ENCODE peak calls at places on chromosomes 13 and 19, in four cellular contexts. N, X, O and Q are unnamed samples.

GRCh38 chr19:7917292-7918061 is 2.7 kb upstream of the SNAPC2 start:
- DNase-seq in X (no peak), O (no peak), N (no peak), Q (no peak)

GRCh38 chr19:12603714-12604113 is 6.9 kb downstream of the ZNF490 start:
- DNase-seq in O (no peak), X (no peak), N (no peak), Q (no peak)

GRCh38 chr19:7533281-7533819 is 2.2 kb upstream of the PNPLA6 start:
- DNase-seq in O (no peak), N (no peak), X (no peak), Q (no peak)

GRCh38 chr13:28805193-28805819 is 14.8 kb upstream of the MTUS2 start:
- DNase-seq in X (no peak), N (no peak), O (peak; percentile 48), Q (no peak)

GRCh38 chr13:50580684-50581305 is 262.7 kb downstream of the DLEU7 start:
- DNase-seq in X (no peak), N (no peak), O (no peak), Q (no peak)

GRCh38 chr19:7857727-7858701 is 16.2 kb downstream of the PRR36 start:
- DNase-seq in X (no peak), N (no peak), O (peak; percentile 83), Q (no peak)

GRCh38 chr13:50805805-50806204 is 37.7 kb downstream of the DLEU7 start:
- DNase-seq in X (peak; percentile 5), O (no peak), N (peak; percentile 8), Q (no peak)

GRCh38 chr19:53980553-53981407 is 10.7 kb upstream of the CACNG6 start:
- DNase-seq in N (peak; percentile 86), O (peak; percentile 12), X (peak; percentile 6), Q (peak; percentile 95)

GRCh38 chr19:1361601-1362384 is 21.9 kb upstream of the NDUFS7 start:
- DNase-seq in N (no peak), X (no peak), O (no peak), Q (no peak)

GRCh38 chr13:19089315-19089714 is 92.3 kb downstream of the TUBA3C start:
- DNase-seq in X (peak; percentile 9), N (no peak), O (peak; percentile 41), Q (no peak)

GRCh38 chr19:44643605-44644390 is at the start of gene PVR:
- DNase-seq in N (no peak), X (peak; percentile 50), O (peak; percentile 58), Q (peak; percentile 25)

GRCh38 chr13:50493683-50494082 is 349.8 kb downstream of the DLEU7 start:
- DNase-seq in X (no peak), N (no peak), O (no peak), Q (no peak)

GRCh38 chr13:94362411-94362909 is 117.0 kb downstream of the DCT start:
- DNase-seq in N (peak; percentile 68), X (peak; percentile 46), O (peak; percentile 81), Q (peak; percentile 53)

GRCh38 chr19:991174-991931 is 7.2 kb downstream of the WDR18 start:
- DNase-seq in X (no peak), O (peak; percentile 81), N (peak; percentile 22), Q (no peak)

GRCh38 chr19:58349590-58349989 is 3.7 kb downstream of the A1BG start:
- DNase-seq in N (no peak), O (no peak), X (no peak), Q (no peak)

GRCh38 chr13:91406619-91407018 is 8.2 kb downstream of the GPC5 start:
- DNase-seq in O (peak; percentile 93), N (peak; percentile 45), X (peak; percentile 79), Q (peak; percentile 4)

GRCh38 chr13:109707044-109707794 is 79.2 kb downstream of the IRS2 start:
- DNase-seq in O (peak; percentile 47), X (no peak), N (no peak), Q (no peak)

GRCh38 chr13:91758724-91759123 is 360.3 kb downstream of the GPC5 start:
- DNase-seq in N (no peak), X (no peak), O (no peak), Q (no peak)

GRCh38 chr13:44277459-44277858 is 96.2 kb upstream of the SERP2 start:
- DNase-seq in X (no peak), O (no peak), N (no peak), Q (no peak)

GRCh38 chr19:3707868-3708206 is 347 bp upstream of the TJP3 start:
- DNase-seq in X (no peak), O (no peak), N (no peak), Q (no peak)

GRCh38 chr19:3712663-3713531 is 4.7 kb downstream of the TJP3 start:
- DNase-seq in X (no peak), N (peak; percentile 37), O (no peak), Q (no peak)

GRCh38 chr19:3710265-3710812 is 2.2 kb downstream of the TJP3 start:
- DNase-seq in O (peak; percentile 79), N (peak; percentile 83), X (peak; percentile 90), Q (no peak)

GRCh38 chr19:3708207-3708931 is at the start of gene TJP3:
- DNase-seq in X (peak; percentile 75), O (peak; percentile 45), N (peak; percentile 65), Q (no peak)
- TF ChIP-seq POLR2AphosphoS5 in X (peak; percentile 69), O (no peak), N (no peak), Q (no peak)

GRCh38 chr19:11405846-11406643 is 13.1 kb downstream of the RGL3 start:
- DNase-seq in X (no peak), N (no peak), O (no peak), Q (no peak)
- TF ChIP-seq CTCF in X (no peak), N (no peak), O (no peak), Q (no peak)

GRCh38 chr13:111906816-111907215 is 160.1 kb upstream of the SOX1 start:
- DNase-seq in X (no peak), O (no peak), N (no peak), Q (no peak)
- TF ChIP-seq TCF7L2 in X (no peak), O (no peak), N (no peak), Q (no peak)

GRCh38 chr13:113186061-113186900 is 22.2 kb downstream of the PCID2 start:
- DNase-seq in O (no peak), N (no peak), X (no peak), Q (no peak)

GRCh38 chr13:113187905-113188595 is 20.4 kb downstream of the PCID2 start:
- DNase-seq in O (no peak), X (no peak), N (no peak), Q (no peak)

GRCh38 chr13:113183450-113184129 is 24.9 kb downstream of the PCID2 start:
- DNase-seq in O (no peak), N (no peak), X (peak; percentile 85), Q (no peak)

GRCh38 chr13:113184568-113185440 is 23.7 kb downstream of the PCID2 start:
- DNase-seq in N (no peak), X (no peak), O (no peak), Q (no peak)

DNA sequence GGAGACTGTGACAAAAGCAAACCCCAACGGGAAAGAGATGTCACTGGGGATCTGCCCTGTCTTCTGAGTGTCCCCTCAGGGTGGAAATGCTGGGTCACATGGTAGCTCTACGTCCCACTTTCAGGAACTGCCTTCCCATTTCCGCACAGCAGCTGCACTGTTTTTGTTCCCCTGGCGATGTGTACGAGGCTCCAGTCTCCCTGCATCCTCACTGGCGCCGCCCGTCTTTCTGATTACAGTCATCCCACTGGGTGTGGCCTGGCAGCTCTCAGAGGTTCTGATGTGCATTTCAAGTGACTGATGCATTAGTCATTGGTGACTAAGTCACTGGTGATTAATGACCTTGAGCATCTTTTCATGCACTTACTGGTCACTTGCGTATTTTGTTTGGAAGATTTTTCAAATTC is 21.2 kb downstream of the PCID2 start:
- DNase-seq in X (peak; percentile 83), N (peak; percentile 98), O (peak; percentile 69), Q (peak; percentile 91)
- TF ChIP-seq POLR2AphosphoS5 in X (no peak), N (peak; percentile 56), O (no peak), Q (peak; percentile 50)

GRCh38 chr13:72259528-72259927 is 392.5 kb upstream of the DACH1 start:
- DNase-seq in X (no peak), O (no peak), N (no peak), Q (no peak)

GRCh38 chr13:72253754-72254153 is 386.8 kb upstream of the DACH1 start:
- DNase-seq in X (no peak), O (no peak), N (no peak), Q (no peak)

GRCh38 chr13:72261732-72262131 is 394.7 kb upstream of the DACH1 start:
- DNase-seq in O (no peak), X (no peak), N (no peak), Q (no peak)

GRCh38 chr13:72255908-72256307 is 388.9 kb upstream of the DACH1 start:
- DNase-seq in N (peak; percentile 13), O (no peak), X (peak; percentile 9), Q (no peak)

GRCh38 chr13:72258340-72258981 is 391.5 kb upstream of the DACH1 start:
- DNase-seq in N (no peak), X (no peak), O (no peak), Q (no peak)
- TF ChIP-seq CTCF in N (no peak), X (no peak), O (no peak), Q (no peak)

GRCh38 chr13:30905932-30906383 is at the start of gene MEDAG:
- DNase-seq in X (no peak), N (no peak), O (no peak), Q (no peak)

GRCh38 chr13:30907167-30907761 is 1.2 kb downstream of the MEDAG start:
- DNase-seq in X (peak; percentile 6), N (no peak), O (no peak), Q (no peak)

GRCh38 chr13:30910676-30911075 is 4.6 kb downstream of the MEDAG start:
- DNase-seq in N (no peak), O (no peak), X (no peak), Q (no peak)

GRCh38 chr13:30906411-30906990 is 430 bp downstream of the MEDAG start:
- DNase-seq in X (no peak), O (no peak), N (no peak), Q (no peak)

GRCh38 chr13:30908416-30908980 is 2.4 kb downstream of the MEDAG start:
- DNase-seq in O (no peak), N (no peak), X (no peak), Q (no peak)
- TF ChIP-seq TCF7L2 in O (no peak), N (no peak), X (no peak), Q (no peak)

DNA sequence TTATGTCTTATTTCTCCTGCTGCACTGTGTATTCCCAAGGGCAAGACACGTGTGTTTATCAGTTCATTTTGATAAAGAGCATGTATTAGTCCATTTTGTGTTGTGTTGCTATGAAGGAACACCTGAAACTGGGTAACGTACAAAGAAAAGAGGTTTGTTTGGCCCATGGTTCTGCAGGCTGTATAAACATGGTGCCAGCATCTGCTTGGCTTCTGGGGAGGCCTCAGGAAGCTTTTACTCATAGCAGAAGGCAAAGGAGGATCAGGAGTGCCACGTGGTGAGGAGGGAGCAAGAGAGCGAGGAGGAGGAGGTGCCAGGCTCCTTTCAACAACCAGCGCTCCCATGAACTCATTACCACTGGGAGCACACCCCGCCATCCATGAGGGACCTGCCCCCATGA is 214.0 kb downstream of the UQCRFS1 start:
- DNase-seq in X (no peak), O (no peak), N (no peak), Q (no peak)
- TF ChIP-seq POLR2AphosphoS5 in X (no peak), O (no peak), N (no peak), Q (no peak)

DNA sequence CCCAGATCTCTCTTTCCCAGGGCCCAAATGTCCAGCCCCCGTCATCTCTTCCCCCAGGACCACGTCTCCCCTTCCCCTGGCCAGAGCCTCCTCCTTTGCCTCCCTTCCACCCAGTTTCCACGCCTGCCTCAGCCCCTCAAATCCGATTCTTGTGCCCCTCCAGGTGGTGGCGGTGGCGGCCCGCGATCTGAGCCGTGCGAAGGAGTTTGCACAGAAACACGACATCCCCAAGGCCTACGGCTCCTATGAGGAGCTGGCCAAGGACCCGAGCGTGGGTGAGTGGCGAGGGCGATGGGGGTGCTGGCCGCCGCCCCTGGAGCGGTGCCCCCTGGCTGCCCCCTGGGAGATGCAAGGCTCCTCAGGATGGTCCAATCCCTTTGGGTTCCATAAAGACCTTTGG is 1.3 kb downstream of the DHDH start:
- DNase-seq in X (peak; percentile 29), O (no peak), N (no peak), Q (no peak)
- TF ChIP-seq CTCF in X (peak; percentile 90), O (peak; percentile 39), N (no peak), Q (no peak)